ENCODE peak calls at places on chromosomes 11 and 22, in ten cellular contexts. B is epithelial cell of proximal tubule; U is ELR; F is left ventricle myocardium inferior; Y is body of pancreas; Q is activated naive CD4-positive, alpha-beta T cell treated with Interleukin-2 at 50 U/mL for 16 hours; M is PC-3; H is T-helper 17 cell; G is cerebellar cortex; J is C1 segment of cervical spinal cord. V is an unnamed sample.

GRCh38 chr11:134607963-134608750 is 196.1 kb upstream of the B3GAT1 start:
- DNase-seq in B (no peak), U (no peak), F (no peak), Y (no peak), Q (no peak), M (no peak), H (no peak), G (no peak), J (no peak), V (no peak)

GRCh38 chr11:116882386-116882785 is 45.0 kb upstream of the APOA1 start:
- DNase-seq in B (no peak), U (peak), F (no peak), Y (no peak), Q (no peak), M (peak), H (no peak), G (no peak), J (no peak), V (peak)

GRCh38 chr22:21694795-21695431 is 29.1 kb downstream of the PPIL2 start:
- DNase-seq in B (no peak), U (no peak), F (no peak), Y (no peak), Q (no peak), M (no peak), H (no peak), G (no peak), J (no peak), V (no peak)

GRCh38 chr11:17473071-17473744 is 3.4 kb downstream of the ABCC8 start:
- DNase-seq in B (no peak), U (peak), F (no peak), Y (no peak), Q (no peak), M (peak), H (no peak), G (peak), J (no peak), V (no peak)

GRCh38 chr22:41873391-41873790 is 40.5 kb downstream of the SREBF2 start:
- DNase-seq in B (no peak), U (no peak), F (no peak), Y (no peak), Q (peak), M (no peak), H (no peak), G (no peak), J (no peak), V (no peak)

GRCh38 chr22:48579035-48579914 is 1248.4 kb downstream of the BRD1 start:
- DNase-seq in B (no peak), U (no peak), F (no peak), Y (no peak), Q (no peak), M (no peak), H (no peak), G (no peak), J (no peak), V (no peak)

GRCh38 chr22:19696504-19697276 is 17.6 kb upstream of the SEPTIN5 start:
- DNase-seq in B (no peak), U (no peak), F (no peak), Y (no peak), Q (no peak), M (no peak), H (no peak), G (no peak), J (no peak), V (peak)

GRCh38 chr22:46585340-46586122 is 34.7 kb upstream of the GRAMD4 start:
- DNase-seq in B (no peak), U (no peak), F (no peak), Y (no peak), Q (no peak), M (no peak), H (no peak), G (no peak), J (no peak), V (no peak)

GRCh38 chr11:78224906-78225420 is 36.2 kb downstream of the USP35 start:
- DNase-seq in B (no peak), U (no peak), F (no peak), Y (no peak), Q (no peak), M (no peak), H (no peak), G (no peak), J (no peak), V (no peak)

GRCh38 chr22:44693756-44694155 is 8.2 kb upstream of the PRR5 start:
- DNase-seq in B (no peak), U (no peak), F (no peak), Y (no peak), Q (no peak), M (no peak), H (no peak), G (no peak), J (no peak), V (no peak)

GRCh38 chr22:39715778-39716495 is 145.4 kb downstream of the CACNA1I start:
- DNase-seq in B (no peak), U (no peak), F (no peak), Y (no peak), Q (no peak), M (no peak), H (no peak), G (no peak), J (no peak), V (no peak)

GRCh38 chr22:25134028-25134427 is 65.6 kb upstream of the CRYBB3 start:
- DNase-seq in B (no peak), U (no peak), F (no peak), Y (peak), Q (no peak), M (peak), H (no peak), G (no peak), J (no peak), V (no peak)

GRCh38 chr11:64531906-64532312 is 59.1 kb upstream of the SLC22A12 start:
- DNase-seq in B (no peak), U (no peak), F (no peak), Y (no peak), Q (no peak), M (no peak), H (no peak), G (peak), J (no peak), V (no peak)

GRCh38 chr11:134003792-134004405 is 47.1 kb upstream of the IGSF9B start:
- DNase-seq in B (no peak), U (no peak), F (no peak), Y (no peak), Q (no peak), M (no peak), H (no peak), G (no peak), J (no peak), V (no peak)

GRCh38 chr22:23204541-23205157 is 24.3 kb downstream of the BCR start:
- DNase-seq in B (no peak), U (no peak), F (peak), Y (peak), Q (no peak), M (no peak), H (no peak), G (peak), J (no peak), V (peak)

GRCh38 chr11:121763526-121763925 is 310.8 kb upstream of the SORL1-AS1 start:
- DNase-seq in B (no peak), U (no peak), F (no peak), Y (no peak), Q (no peak), M (no peak), H (no peak), G (no peak), J (no peak), V (no peak)

GRCh38 chr11:27174026-27174425 is 133.4 kb downstream of the BBOX1 start:
- DNase-seq in B (no peak), U (no peak), F (no peak), Y (no peak), Q (no peak), M (peak), H (no peak), G (no peak), J (no peak), V (no peak)

GRCh38 chr11:65774525-65775306 is 6.1 kb downstream of the AP5B1 start:
- DNase-seq in B (no peak), U (no peak), F (no peak), Y (no peak), Q (no peak), M (no peak), H (no peak), G (no peak), J (no peak), V (no peak)

GRCh38 chr11:1346669-1347390 is 37.4 kb upstream of the TOLLIP start:
- DNase-seq in B (no peak), U (no peak), F (no peak), Y (no peak), Q (no peak), M (no peak), H (no peak), G (no peak), J (no peak), V (no peak)

GRCh38 chr11:113593698-113594308 is 112.3 kb downstream of the TMPRSS5 start:
- DNase-seq in B (no peak), U (peak), F (no peak), Y (no peak), Q (no peak), M (no peak), H (no peak), G (no peak), J (no peak), V (peak)

GRCh38 chr22:26642465-26643367 is 14.7 kb upstream of the MIAT start:
- DNase-seq in B (no peak), U (no peak), F (peak), Y (no peak), Q (peak), M (no peak), H (peak), G (no peak), J (no peak), V (no peak)

GRCh38 chr22:37546436-37547248 is 13.6 kb upstream of the CDC42EP1 start:
- DNase-seq in B (no peak), U (peak), F (peak), Y (peak), Q (no peak), M (no peak), H (no peak), G (peak), J (no peak), V (peak)

GRCh38 chr11:120789391-120789790 is 234.5 kb upstream of the TBCEL start:
- DNase-seq in B (no peak), U (no peak), F (no peak), Y (no peak), Q (no peak), M (no peak), H (no peak), G (no peak), J (no peak), V (no peak)

GRCh38 chr11:2135648-2136201 is 3.5 kb downstream of the IGF2 start:
- DNase-seq in B (no peak), U (no peak), F (peak), Y (no peak), Q (no peak), M (no peak), H (no peak), G (no peak), J (no peak), V (no peak)

V was measured in AG20443.